ENCODE peak calls at places on chromosomes 1 and 21, in four cellular contexts. B is breast epithelium, T is Panc1, V is esophagus muscularis mucosa. A is an unnamed sample.
A peak's percentile ranks its signal among the peaks of the same experiment; 100 is the strongest.

GRCh38 chr1:167789501-167789900 is 67.7 kb downstream of the MPZL1 start:
- DNase-seq in T (no peak), V (peak; percentile 64), B (no peak), A (no peak)

GRCh38 chr1:116457944-116458343 is 84.9 kb downstream of the ATP1A1 start:
- DNase-seq in V (peak; percentile 72), B (no peak), T (no peak), A (no peak)

GRCh38 chr1:31405578-31406245 is 7.3 kb upstream of the SERINC2 start:
- DNase-seq in V (no peak), T (no peak), B (no peak), A (no peak)

GRCh38 chr1:91529856-91530255 is 29.2 kb downstream of the CDC7 start:
- DNase-seq in V (no peak), T (peak; percentile 8), B (no peak), A (no peak)

GRCh38 chr1:190172636-190173410 is 304.8 kb downstream of the BRINP3 start:
- DNase-seq in B (no peak), T (no peak), V (no peak), A (no peak)

GRCh38 chr1:56137829-56138505 is 441.4 kb downstream of the PLPP3 start:
- DNase-seq in B (no peak), T (no peak), V (no peak), A (no peak)

GRCh38 chr21:33540711-33541104 is 1.2 kb downstream of the GART start:
- DNase-seq in V (no peak), B (no peak), T (no peak), A (no peak)

GRCh38 chr1:209213989-209214388 is 369.5 kb upstream of the CAMK1G start:
- DNase-seq in T (no peak), V (no peak), B (no peak), A (no peak)

GRCh38 chr1:1356166-1356795 is 2.1 kb downstream of the MXRA8 start:
- DNase-seq in B (no peak), V (no peak), T (no peak), A (no peak)

GRCh38 chr1:200354243-200354642 is 55.6 kb downstream of the ZNF281 start:
- DNase-seq in V (no peak), T (no peak), B (no peak), A (no peak)

GRCh38 chr1:7652551-7653098 is 118.5 kb upstream of the VAMP3 start:
- DNase-seq in V (no peak), T (no peak), B (no peak), A (no peak)

GRCh38 chr1:214902636-214903320 is 179.8 kb upstream of the KCNK2 start:
- DNase-seq in B (no peak), V (no peak), T (no peak), A (no peak)
- H3K4me3 ChIP-seq in B (no peak overlapping the region), V (no peak overlapping the region), T (no peak overlapping the region), A (no peak overlapping the region)

DNA sequence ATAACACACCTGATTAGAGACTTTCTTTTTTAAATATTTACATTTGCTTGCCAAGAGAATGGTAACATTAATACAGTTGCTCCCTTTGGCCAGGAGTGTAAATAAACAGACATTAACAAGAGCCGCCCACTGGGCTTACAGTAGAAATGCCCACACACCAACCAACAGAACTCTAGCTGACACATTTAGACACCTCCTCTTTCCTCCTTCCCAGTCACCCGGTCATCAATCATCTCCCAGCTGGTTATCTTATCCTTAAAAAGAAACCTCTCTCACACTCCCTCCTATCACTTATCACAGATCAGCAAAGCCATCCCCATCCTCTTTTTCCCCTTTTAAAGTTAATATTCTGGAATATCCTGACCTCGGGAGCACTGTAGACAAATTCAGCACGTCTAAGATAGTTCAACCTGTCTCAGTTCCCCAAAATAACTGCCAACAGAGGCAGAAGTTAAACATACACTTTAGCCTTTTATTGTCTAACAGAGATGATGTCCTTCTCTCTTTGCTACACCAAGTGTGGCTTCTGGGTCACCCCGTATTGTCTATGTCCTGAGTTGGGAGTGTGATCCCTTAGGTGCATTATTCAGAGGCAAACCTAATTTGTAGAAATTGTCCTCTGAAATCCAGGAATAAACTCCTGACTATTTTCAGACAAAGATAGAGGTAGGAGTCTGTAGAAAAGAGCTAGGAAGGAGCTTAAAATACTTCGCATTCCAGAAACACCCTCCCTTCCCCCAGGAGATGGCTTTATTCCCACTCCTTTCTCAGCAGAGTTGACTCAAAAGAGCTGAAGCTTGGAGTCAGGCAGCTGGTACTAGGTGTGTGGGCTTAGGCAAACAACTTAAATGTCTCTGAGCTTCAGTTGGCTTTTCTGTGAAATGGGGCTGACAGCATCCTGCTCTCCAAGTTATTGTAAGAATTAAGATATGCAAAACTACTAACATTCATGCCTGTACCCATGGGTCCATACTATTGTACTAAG is 8.8 kb downstream of the MYCL start:
- DNase-seq in V (no peak), B (no peak), T (no peak), A (no peak)
- TF ChIP-seq POLR2AphosphoS5 in V (peak; percentile 19), B (no peak), T (no peak), A (no peak)

GRCh38 chr1:201925961-201926585 is 20.3 kb downstream of the LMOD1 start:
- DNase-seq in V (no peak), T (no peak), B (no peak), A (no peak)

GRCh38 chr1:201930137-201930536 is 16.2 kb downstream of the LMOD1 start:
- DNase-seq in V (no peak), T (no peak), B (no peak), A (no peak)

GRCh38 chr1:201933840-201934430 is 12.4 kb downstream of the LMOD1 start:
- DNase-seq in T (no peak), B (no peak), V (no peak), A (no peak)

GRCh38 chr1:201928266-201928665 is 18.1 kb downstream of the LMOD1 start:
- DNase-seq in B (no peak), V (no peak), T (no peak), A (no peak)

DNA sequence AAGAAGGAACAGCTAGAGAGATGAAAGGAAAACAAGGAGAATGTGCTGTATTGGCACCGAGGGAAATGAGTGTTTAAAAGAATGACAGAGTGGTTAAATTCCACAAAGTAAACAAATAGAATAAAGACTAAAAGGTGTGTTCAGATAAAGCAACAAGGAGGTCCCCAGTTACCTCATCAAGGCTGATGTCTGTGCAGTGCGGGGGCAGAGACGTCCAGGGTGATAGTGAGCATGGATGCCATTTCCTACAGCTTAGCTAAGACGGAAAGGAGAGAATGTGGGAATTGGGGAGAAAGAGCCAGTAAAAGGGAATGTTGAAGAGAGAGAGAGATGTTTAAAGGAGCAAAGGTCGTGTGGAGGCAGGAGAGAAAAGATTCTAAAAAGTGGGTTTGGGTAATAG is 15.5 kb downstream of the LMOD1 start:
- DNase-seq in T (no peak), B (no peak), V (no peak), A (no peak)
- H3K4me1 ChIP-seq in T (no peaks in the 10 kb centered on the region), B (no peaks in the 10 kb centered on the region), V (peaks cover 97% of the 10 kb centered on the region), A (no peaks in the 10 kb centered on the region)

DNA sequence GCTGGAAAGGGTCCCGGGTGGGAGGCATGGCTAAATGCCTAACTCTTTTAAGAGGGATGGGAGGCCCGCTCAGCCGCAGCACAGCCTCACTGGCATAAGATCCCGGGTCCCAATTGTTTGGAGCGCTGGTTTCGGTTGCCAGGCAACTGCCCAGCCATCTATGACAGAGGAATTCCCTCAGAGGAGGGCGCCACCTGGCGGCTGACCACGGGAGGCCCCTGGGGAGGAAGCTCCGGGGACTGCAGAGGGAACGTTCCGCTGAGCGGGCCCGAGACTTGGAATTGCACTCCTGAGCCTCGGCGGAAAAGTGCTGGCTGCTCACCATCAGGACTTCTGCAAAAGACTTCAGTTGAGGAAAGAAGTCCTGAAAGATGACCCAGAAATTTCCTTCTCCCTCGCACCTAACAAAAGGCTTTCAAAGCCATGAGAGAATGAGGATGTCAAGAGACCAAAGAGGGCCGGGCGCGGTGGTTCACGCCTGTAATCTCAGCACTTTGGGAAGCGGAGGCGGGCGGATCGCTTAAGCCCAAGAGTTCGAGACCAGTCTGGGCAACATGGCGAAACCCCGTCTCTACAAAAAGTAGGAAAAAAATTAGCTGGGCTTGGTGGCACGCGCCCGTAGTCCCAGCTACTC is 1.1 kb upstream of the ELAPOR1 start:
- DNase-seq in T (no peak), V (peak; percentile 96), B (peak; percentile 94), A (peak; percentile 94)
- H3K4me3 ChIP-seq in T (peak overlapping the region; percentile 30), V (peak overlapping the region; percentile 47), B (peak overlapping the region; percentile 57), A (peak overlapping the region; percentile 40)

GRCh38 chr1:203684077-203684476 is 57.4 kb downstream of the ATP2B4 start:
- DNase-seq in B (no peak), V (no peak), T (no peak), A (no peak)

GRCh38 chr1:203678943-203679661 is 52.5 kb downstream of the ATP2B4 start:
- DNase-seq in B (no peak), V (no peak), T (no peak), A (no peak)

GRCh38 chr1:203682401-203683383 is 56.1 kb downstream of the ATP2B4 start:
- DNase-seq in B (no peak), V (no peak), T (no peak), A (peak; percentile 25)

GRCh38 chr1:203680765-203681164 is 54.1 kb downstream of the ATP2B4 start:
- DNase-seq in B (no peak), V (no peak), T (no peak), A (no peak)

DNA sequence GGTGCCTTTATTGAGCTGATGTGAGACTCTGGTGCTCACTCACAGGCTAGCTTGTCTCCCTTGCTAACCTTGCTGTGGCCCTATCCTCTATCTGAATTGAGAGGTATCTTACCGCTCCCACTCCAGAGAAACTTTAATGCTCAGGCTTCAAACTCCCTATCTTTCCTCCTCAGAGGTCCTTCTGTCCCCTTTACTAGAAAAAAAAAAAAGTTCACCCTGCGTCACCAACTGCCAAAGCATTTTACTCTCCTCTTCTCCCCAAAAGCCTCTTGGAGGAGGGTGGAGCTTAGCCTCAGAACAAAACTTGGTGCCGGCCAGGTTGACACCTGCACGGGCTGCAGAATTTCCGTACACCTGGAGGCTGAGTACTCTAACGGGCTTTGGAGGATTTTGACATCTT is 55.1 kb downstream of the ATP2B4 start:
- DNase-seq in V (no peak), T (no peak), B (no peak), A (no peak)
- TF ChIP-seq POLR2AphosphoS5 in V (no peak), T (no peak), B (no peak), A (no peak)

GRCh38 chr1:36369472-36369871 is 16.3 kb downstream of the STK40 start:
- DNase-seq in V (no peak), T (no peak), B (no peak), A (no peak)

GRCh38 chr1:36367798-36368197 is 17.9 kb downstream of the STK40 start:
- DNase-seq in T (no peak), V (no peak), B (no peak), A (peak; percentile 51)

GRCh38 chr1:36366091-36366661 is 19.5 kb downstream of the STK40 start:
- DNase-seq in B (no peak), V (no peak), T (no peak), A (no peak)

GRCh38 chr1:36367067-36367466 is 18.7 kb downstream of the STK40 start:
- DNase-seq in T (no peak), B (no peak), V (no peak), A (no peak)

DNA sequence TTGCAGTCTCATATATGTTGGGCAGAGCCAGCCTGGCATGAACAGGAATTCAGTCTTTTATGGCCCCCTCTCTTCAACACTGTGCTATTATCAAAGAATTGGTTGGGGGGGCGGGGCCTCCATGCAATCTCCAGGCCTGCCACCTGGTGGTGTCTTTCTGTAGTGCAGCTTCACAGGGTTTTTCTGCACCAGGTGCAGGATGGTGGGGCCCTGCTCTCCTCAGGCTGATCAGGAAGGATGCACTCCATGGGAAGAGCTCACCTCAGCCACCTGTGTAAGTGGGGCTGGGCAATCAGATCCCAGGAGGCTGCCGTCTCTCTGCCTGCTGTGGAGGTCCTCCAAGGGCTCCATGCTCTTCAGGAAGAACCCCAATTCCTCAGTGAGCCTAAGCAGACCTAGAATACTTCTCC is 16.7 kb downstream of the STK40 start:
- DNase-seq in V (peak; percentile 96), T (peak; percentile 47), B (peak; percentile 80), A (peak; percentile 90)
- H3K4me1 ChIP-seq in V (peaks cover 78% of the 10 kb centered on the region), T (peaks cover 42% of the 10 kb centered on the region), B (peaks cover 22% of the 10 kb centered on the region), A (peaks cover 21% of the 10 kb centered on the region)